ENCODE peak calls at places on chromosomes 13 and 19, in seven cellular contexts. One of them, this sample, is unnamed.

GRCh38 chr13:26880741-26881140 is 120.2 kb upstream of the GPR12 start:
- DNase-seq in H1: no peak
- DNase-seq in HCT116: no peak
- DNase-seq in IMR-90: peak; percentile 2
- DNase-seq in GM12878: no peak
- DNase-seq in K562: no peak
- DNase-seq in HepG2: no peak
- DNase-seq in this sample: no peak

GRCh38 chr13:74103970-74104555 is 30.1 kb downstream of the KLF12 start:
- DNase-seq in H1: no peak
- DNase-seq in HCT116: no peak
- DNase-seq in IMR-90: no peak
- DNase-seq in GM12878: no peak
- DNase-seq in K562: no peak
- DNase-seq in HepG2: no peak
- DNase-seq in this sample: no peak

GRCh38 chr19:1767464-1767933 is 14.2 kb downstream of the ONECUT3 start:
- DNase-seq in H1: no peak
- DNase-seq in HCT116: no peak
- DNase-seq in IMR-90: no peak
- DNase-seq in GM12878: no peak
- DNase-seq in K562: peak; percentile 91
- DNase-seq in HepG2: no peak
- DNase-seq in this sample: peak; percentile 96

GRCh38 chr19:5679289-5680082 is 830 bp downstream of the MICOS13 start:
- DNase-seq in H1: no peak
- DNase-seq in HCT116: no peak
- DNase-seq in IMR-90: no peak
- DNase-seq in GM12878: no peak
- DNase-seq in K562: no peak
- DNase-seq in HepG2: no peak
- DNase-seq in this sample: no peak

GRCh38 chr13:35765941-35766340 is 289.5 kb upstream of the MAB21L1 start:
- DNase-seq in H1: no peak
- DNase-seq in HCT116: no peak
- DNase-seq in IMR-90: no peak
- DNase-seq in GM12878: no peak
- DNase-seq in K562: no peak
- DNase-seq in HepG2: no peak
- DNase-seq in this sample: no peak

GRCh38 chr19:51005248-51005647 is 3.8 kb upstream of the KLK8 start:
- DNase-seq in H1: no peak
- DNase-seq in HCT116: no peak
- DNase-seq in IMR-90: no peak
- DNase-seq in GM12878: no peak
- DNase-seq in K562: no peak
- DNase-seq in HepG2: no peak
- DNase-seq in this sample: no peak

GRCh38 chr19:46303702-46304397 is 7.0 kb downstream of the HIF3A start:
- DNase-seq in H1: peak; percentile 94
- DNase-seq in HCT116: peak; percentile 92
- DNase-seq in IMR-90: no peak
- DNase-seq in GM12878: no peak
- DNase-seq in K562: peak; percentile 90
- DNase-seq in HepG2: no peak
- DNase-seq in this sample: peak; percentile 82

GRCh38 chr19:44882063-44882462 is 9.0 kb upstream of the TOMM40 start:
- DNase-seq in H1: no peak
- DNase-seq in HCT116: no peak
- DNase-seq in IMR-90: no peak
- DNase-seq in GM12878: no peak
- DNase-seq in K562: no peak
- DNase-seq in HepG2: no peak
- DNase-seq in this sample: no peak

GRCh38 chr19:49011194-49011593 is 5.7 kb downstream of the LHB start:
- DNase-seq in H1: no peak
- DNase-seq in HCT116: no peak
- DNase-seq in IMR-90: no peak
- DNase-seq in GM12878: no peak
- DNase-seq in K562: no peak
- DNase-seq in HepG2: no peak
- DNase-seq in this sample: no peak

GRCh38 chr13:91930687-91931086 is 532.3 kb downstream of the GPC5 start:
- DNase-seq in H1: no peak
- DNase-seq in HCT116: no peak
- DNase-seq in IMR-90: no peak
- DNase-seq in GM12878: no peak
- DNase-seq in K562: no peak
- DNase-seq in HepG2: no peak
- DNase-seq in this sample: no peak

GRCh38 chr19:45423589-45424190 is at the start of gene ERCC1:
- DNase-seq in H1: peak; percentile 98
- DNase-seq in HCT116: peak; percentile 96
- DNase-seq in IMR-90: peak; percentile 94
- DNase-seq in GM12878: peak; percentile 89
- DNase-seq in K562: peak; percentile 98
- DNase-seq in HepG2: peak; percentile 96
- DNase-seq in this sample: peak; percentile 98

GRCh38 chr13:71876648-71877279 is 9.8 kb upstream of the DACH1 start:
- DNase-seq in H1: no peak
- DNase-seq in HCT116: no peak
- DNase-seq in IMR-90: no peak
- DNase-seq in GM12878: peak; percentile 9
- DNase-seq in K562: no peak
- DNase-seq in HepG2: no peak
- DNase-seq in this sample: no peak

GRCh38 chr19:48452255-48452654 is 3.1 kb upstream of the KCNJ14 start:
- DNase-seq in H1: no peak
- DNase-seq in HCT116: no peak
- DNase-seq in IMR-90: no peak
- DNase-seq in GM12878: no peak
- DNase-seq in K562: peak; percentile 20
- DNase-seq in HepG2: no peak
- DNase-seq in this sample: no peak

GRCh38 chr19:711224-711623 is 2.5 kb downstream of the PALM start:
- DNase-seq in H1: no peak
- DNase-seq in HCT116: no peak
- DNase-seq in IMR-90: no peak
- DNase-seq in GM12878: no peak
- DNase-seq in K562: no peak
- DNase-seq in HepG2: no peak
- DNase-seq in this sample: no peak

GRCh38 chr19:46718157-46718933 is 1.4 kb upstream of the PRKD2 start:
- DNase-seq in H1: no peak
- DNase-seq in HCT116: no peak
- DNase-seq in IMR-90: no peak
- DNase-seq in GM12878: peak; percentile 69
- DNase-seq in K562: no peak
- DNase-seq in HepG2: no peak
- DNase-seq in this sample: no peak

GRCh38 chr19:50669319-50670101 is 20.3 kb downstream of the C19orf81 start:
- DNase-seq in H1: no peak
- DNase-seq in HCT116: no peak
- DNase-seq in IMR-90: peak; percentile 15
- DNase-seq in GM12878: no peak
- DNase-seq in K562: peak; percentile 73
- DNase-seq in HepG2: no peak
- DNase-seq in this sample: peak; percentile 78

GRCh38 chr19:9565900-9566705 is 18.2 kb downstream of the ZNF121 start:
- DNase-seq in H1: no peak
- DNase-seq in HCT116: no peak
- DNase-seq in IMR-90: peak; percentile 7
- DNase-seq in GM12878: no peak
- DNase-seq in K562: no peak
- DNase-seq in HepG2: no peak
- DNase-seq in this sample: no peak

GRCh38 chr19:4639531-4640246 is 373 bp downstream of the TNFAIP8L1 start:
- DNase-seq in H1: no peak
- DNase-seq in HCT116: no peak
- DNase-seq in IMR-90: no peak
- DNase-seq in GM12878: no peak
- DNase-seq in K562: no peak
- DNase-seq in HepG2: peak; percentile 62
- DNase-seq in this sample: peak; percentile 74

GRCh38 chr13:36193151-36193855 is 21.1 kb downstream of the SOHLH2 start:
- DNase-seq in H1: no peak
- DNase-seq in HCT116: no peak
- DNase-seq in IMR-90: no peak
- DNase-seq in GM12878: no peak
- DNase-seq in K562: no peak
- DNase-seq in HepG2: no peak
- DNase-seq in this sample: no peak

GRCh38 chr13:74434782-74435181 is 300.6 kb upstream of the KLF12 start:
- DNase-seq in H1: no peak
- DNase-seq in HCT116: no peak
- DNase-seq in IMR-90: no peak
- DNase-seq in GM12878: no peak
- DNase-seq in K562: no peak
- DNase-seq in HepG2: no peak
- DNase-seq in this sample: no peak

GRCh38 chr13:111846396-111847174 is 220.4 kb upstream of the SOX1 start:
- DNase-seq in H1: peak; percentile 5
- DNase-seq in HCT116: no peak
- DNase-seq in IMR-90: no peak
- DNase-seq in GM12878: no peak
- DNase-seq in K562: no peak
- DNase-seq in HepG2: no peak
- DNase-seq in this sample: no peak

GRCh38 chr13:32581177-32581786 is 5.0 kb upstream of the PDS5B start:
- DNase-seq in H1: no peak
- DNase-seq in HCT116: peak; percentile 10
- DNase-seq in IMR-90: peak; percentile 47
- DNase-seq in GM12878: no peak
- DNase-seq in K562: no peak
- DNase-seq in HepG2: peak; percentile 14
- DNase-seq in this sample: no peak

GRCh38 chr19:43425567-43426392 is 11.1 kb downstream of the TEX101 start:
- DNase-seq in H1: no peak
- DNase-seq in HCT116: peak; percentile 18
- DNase-seq in IMR-90: peak; percentile 18
- DNase-seq in GM12878: no peak
- DNase-seq in K562: no peak
- DNase-seq in HepG2: no peak
- DNase-seq in this sample: no peak
- TF ChIP-seq RAD21 in H1: peak; percentile 70
- TF ChIP-seq RAD21 in HCT116: peak; percentile 57
- TF ChIP-seq RAD21 in IMR-90: peak; percentile 42
- TF ChIP-seq RAD21 in GM12878: peak; percentile 46
- TF ChIP-seq RAD21 in K562: peak; percentile 46
- TF ChIP-seq RAD21 in HepG2: no peak
- TF ChIP-seq RAD21 in this sample: peak; percentile 34

GRCh38 chr19:20640023-20640422 is 21.3 kb downstream of the ZNF626 start:
- DNase-seq in H1: no peak
- DNase-seq in HCT116: no peak
- DNase-seq in IMR-90: no peak
- DNase-seq in GM12878: no peak
- DNase-seq in K562: no peak
- DNase-seq in HepG2: no peak
- DNase-seq in this sample: no peak

GRCh38 chr19:20640545-20640944 is 20.8 kb downstream of the ZNF626 start:
- DNase-seq in H1: no peak
- DNase-seq in HCT116: no peak
- DNase-seq in IMR-90: no peak
- DNase-seq in GM12878: no peak
- DNase-seq in K562: no peak
- DNase-seq in HepG2: no peak
- DNase-seq in this sample: no peak
- H3K9me3 ChIP-seq in H1: peaks cover 20% of the 10 kb centered on the region
- H3K9me3 ChIP-seq in HCT116: no peaks in the 10 kb centered on the region
- H3K9me3 ChIP-seq in IMR-90: peaks cover 37% of the 10 kb centered on the region
- H3K9me3 ChIP-seq in GM12878: no peaks in the 10 kb centered on the region
- H3K9me3 ChIP-seq in K562: peaks cover 9% of the 10 kb centered on the region
- H3K9me3 ChIP-seq in HepG2: peaks cover 70% of the 10 kb centered on the region
- H3K9me3 ChIP-seq in this sample: peaks cover 14% of the 10 kb centered on the region

DNA sequence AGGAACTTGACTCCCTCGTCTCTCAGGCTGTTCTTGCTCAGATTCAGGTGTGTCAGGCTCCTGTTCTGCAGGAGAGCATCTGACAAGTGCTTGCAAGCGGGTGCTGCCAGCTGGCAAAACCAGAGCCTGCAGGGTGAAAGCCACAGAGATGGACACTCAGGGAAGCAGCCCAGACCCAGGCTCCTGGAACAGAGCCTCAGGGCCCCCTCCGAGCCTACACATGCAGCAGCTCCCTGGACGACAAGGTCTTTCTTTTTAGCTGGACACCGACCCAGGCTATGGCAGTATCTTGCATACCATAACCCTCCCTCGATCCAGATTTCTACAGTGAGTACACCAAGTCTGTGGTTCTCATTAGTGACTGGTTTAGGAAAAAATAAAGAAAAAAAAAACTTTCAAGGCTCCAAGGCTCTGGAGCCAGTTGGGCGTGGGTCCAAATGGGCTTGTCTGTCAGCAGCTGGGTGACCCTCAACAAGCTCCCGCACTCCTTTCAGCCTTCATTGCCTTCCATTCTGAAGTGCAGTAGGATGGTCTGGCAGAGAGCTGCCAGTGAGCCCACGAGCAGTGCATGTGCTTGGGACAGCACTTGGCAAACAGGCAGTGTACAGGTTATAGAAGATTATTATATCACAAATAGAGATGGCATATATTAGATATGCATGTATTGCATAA is 29.9 kb downstream of the NLRP13 start:
- DNase-seq in H1: no peak
- DNase-seq in HCT116: no peak
- DNase-seq in IMR-90: no peak
- DNase-seq in GM12878: no peak
- DNase-seq in K562: no peak
- DNase-seq in HepG2: no peak
- DNase-seq in this sample: no peak
- H3K27me3 ChIP-seq in H1: no peaks in the 10 kb centered on the region
- H3K27me3 ChIP-seq in HCT116: peaks cover 22% of the 10 kb centered on the region
- H3K27me3 ChIP-seq in IMR-90: no peaks in the 10 kb centered on the region
- H3K27me3 ChIP-seq in GM12878: no peaks in the 10 kb centered on the region
- H3K27me3 ChIP-seq in K562: peaks cover 8% of the 10 kb centered on the region
- H3K27me3 ChIP-seq in HepG2: no peaks in the 10 kb centered on the region
- H3K27me3 ChIP-seq in this sample: peaks cover 12% of the 10 kb centered on the region

GRCh38 chr13:21673592-21674270 is 2.9 kb downstream of the FGF9 start:
- DNase-seq in H1: no peak
- DNase-seq in HCT116: no peak
- DNase-seq in IMR-90: peak; percentile 36
- DNase-seq in GM12878: no peak
- DNase-seq in K562: peak; percentile 35
- DNase-seq in HepG2: no peak
- DNase-seq in this sample: peak; percentile 83

GRCh38 chr13:21674271-21675009 is 3.6 kb downstream of the FGF9 start:
- DNase-seq in H1: no peak
- DNase-seq in HCT116: no peak
- DNase-seq in IMR-90: no peak
- DNase-seq in GM12878: no peak
- DNase-seq in K562: peak; percentile 29
- DNase-seq in HepG2: no peak
- DNase-seq in this sample: peak; percentile 42

GRCh38 chr13:21677075-21677628 is 6.3 kb downstream of the FGF9 start:
- DNase-seq in H1: no peak
- DNase-seq in HCT116: no peak
- DNase-seq in IMR-90: no peak
- DNase-seq in GM12878: no peak
- DNase-seq in K562: no peak
- DNase-seq in HepG2: no peak
- DNase-seq in this sample: no peak

GRCh38 chr13:21676611-21677021 is 5.7 kb downstream of the FGF9 start:
- DNase-seq in H1: no peak
- DNase-seq in HCT116: no peak
- DNase-seq in IMR-90: no peak
- DNase-seq in GM12878: no peak
- DNase-seq in K562: no peak
- DNase-seq in HepG2: no peak
- DNase-seq in this sample: peak; percentile 11

GRCh38 chr13:21675095-21676007 is 4.5 kb downstream of the FGF9 start:
- DNase-seq in H1: no peak
- DNase-seq in HCT116: no peak
- DNase-seq in IMR-90: no peak
- DNase-seq in GM12878: no peak
- DNase-seq in K562: no peak
- DNase-seq in HepG2: no peak
- DNase-seq in this sample: peak; percentile 36
- TF ChIP-seq RAD21 in H1: no peak
- TF ChIP-seq RAD21 in HCT116: no peak
- TF ChIP-seq RAD21 in IMR-90: no peak
- TF ChIP-seq RAD21 in GM12878: no peak
- TF ChIP-seq RAD21 in K562: no peak
- TF ChIP-seq RAD21 in HepG2: no peak
- TF ChIP-seq RAD21 in this sample: no peak